ENCODE peak calls at places on chromosomes 4 and X, in eight cellular contexts. N, Y, I, O, A, D, C and B are unnamed samples.

GRCh38 chr4:143016171-143016570 is 168.5 kb upstream of the USP38 start:
- DNase-seq in C (no peak), I (no peak), Y (no peak), N (no peak), D (no peak), A (no peak), O (no peak), B (no peak)

GRCh38 chr4:144355809-144356757 is 215.6 kb upstream of the GYPA start:
- DNase-seq in I (no peak), C (peak), N (peak), Y (no peak), O (peak), A (no peak), D (no peak), B (no peak)

GRCh38 chrX:23901065-23901464 is 6.7 kb downstream of the APOO start:
- DNase-seq in Y (no peak), O (peak), N (no peak), A (no peak), C (no peak), D (no peak), I (no peak), B (no peak)

GRCh38 chr4:95761441-95761840 is 78.5 kb upstream of the PDHA2 start:
- DNase-seq in N (no peak), I (no peak), D (no peak), A (no peak), Y (no peak), O (peak), C (no peak), B (no peak)

GRCh38 chrX:151985955-151986354 is 11.5 kb upstream of the GABRE start:
- DNase-seq in Y (peak), O (no peak), N (no peak), C (no peak), A (no peak), I (peak), D (no peak), B (no peak)

GRCh38 chr4:121706595-121707021 is 9.8 kb upstream of the ANXA5 start:
- DNase-seq in I (no peak), D (no peak), O (no peak), C (no peak), N (no peak), Y (no peak), A (no peak), B (no peak)

GRCh38 chr4:132572210-132572609 is 576.9 kb upstream of the PCDH10 start:
- DNase-seq in D (no peak), C (peak), Y (no peak), N (peak), O (no peak), A (no peak), I (no peak), B (no peak)

GRCh38 chrX:19517965-19518364 is 2.7 kb upstream of the MAP3K15 start:
- DNase-seq in A (no peak), D (no peak), C (no peak), N (no peak), I (no peak), O (no peak), Y (no peak), B (no peak)

GRCh38 chrX:103063191-103063845 is 653 bp downstream of the BEX1 start:
- DNase-seq in D (no peak), C (peak), Y (no peak), O (no peak), A (peak), I (no peak), N (peak), B (no peak)

GRCh38 chr4:40122941-40123340 is 66.3 kb downstream of the N4BP2 start:
- DNase-seq in O (no peak), D (no peak), Y (no peak), N (no peak), I (no peak), C (no peak), A (no peak), B (no peak)

GRCh38 chr4:10529891-10530786 is 72.9 kb upstream of the ZNF518B start:
- DNase-seq in Y (no peak), O (no peak), N (no peak), I (no peak), C (no peak), A (no peak), D (no peak), B (no peak)

GRCh38 chrX:154409222-154409871 is at the start of gene DNASE1L1:
- DNase-seq in O (no peak), N (peak), D (peak), C (peak), A (no peak), I (peak), Y (peak), B (peak)

GRCh38 chrX:47623540-47624027 is 3.9 kb upstream of the SYN1 start:
- DNase-seq in Y (peak), C (peak), D (peak), A (peak), I (peak), N (peak), O (no peak), B (no peak)

GRCh38 chrX:47620303-47620685 is 637 bp upstream of the SYN1 start:
- DNase-seq in A (no peak), C (no peak), O (no peak), D (no peak), Y (no peak), N (no peak), I (no peak), B (no peak)

GRCh38 chrX:47621851-47622250 is 2.2 kb upstream of the SYN1 start:
- DNase-seq in O (no peak), I (no peak), N (no peak), C (no peak), Y (no peak), D (no peak), A (no peak), B (peak)

GRCh38 chrX:47618923-47619485 is 653 bp downstream of the SYN1 start:
- DNase-seq in I (no peak), N (no peak), Y (no peak), C (no peak), D (no peak), A (no peak), O (no peak), B (no peak)

DNA sequence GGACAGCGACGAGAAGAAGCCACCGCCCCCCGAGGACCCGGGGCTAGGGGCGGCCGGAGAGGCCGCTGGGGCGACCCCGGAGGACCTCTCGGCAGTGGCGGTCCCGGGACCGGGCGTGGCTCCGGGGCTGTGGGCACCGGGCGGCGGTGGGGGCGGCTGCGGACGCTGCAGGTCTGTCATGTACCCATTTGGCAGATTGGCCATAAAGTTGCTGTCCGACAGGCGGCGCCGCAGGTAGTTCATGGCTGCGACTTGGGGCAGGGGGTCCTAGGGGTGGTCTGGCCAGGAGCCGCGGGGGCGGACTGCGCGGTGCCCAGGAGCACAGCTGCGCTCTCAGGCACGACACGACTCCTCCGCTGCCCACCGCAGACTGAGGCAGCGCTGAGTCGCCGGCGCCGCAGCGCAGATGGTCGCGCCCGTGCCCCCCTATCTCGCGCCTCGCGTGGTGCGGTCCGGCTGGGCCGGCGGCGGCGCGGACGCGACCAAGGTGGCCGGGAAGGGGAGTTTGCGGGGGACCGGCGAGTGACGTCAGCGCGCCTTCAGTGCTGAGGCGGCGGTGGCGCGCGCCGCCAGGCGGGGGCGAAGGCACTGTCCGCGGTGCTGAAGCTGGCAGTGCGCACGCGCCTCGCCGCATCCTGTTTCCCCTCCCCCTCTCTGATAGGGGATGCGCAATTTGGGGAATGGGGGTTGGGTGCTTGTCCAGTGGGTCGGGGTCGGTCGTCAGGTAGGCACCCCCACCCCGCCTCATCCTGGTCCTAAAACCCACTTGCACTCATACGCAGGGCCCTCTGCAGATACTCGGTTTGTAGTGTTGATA is at the start of gene SYN1:
- DNase-seq in C (peak), I (peak), N (peak), Y (peak), O (peak), A (peak), D (peak), B (no peak)
- TF ChIP-seq CTCF in C (peak), I (peak), N (no peak), Y (peak), O (no peak), A (peak), D (no peak), B (no peak)

GRCh38 chr4:6999172-7000086 is 43.7 kb upstream of the TADA2B start:
- DNase-seq in C (no peak), A (peak), D (no peak), Y (no peak), O (peak), N (no peak), I (no peak), B (no peak)
- H3K27ac ChIP-seq in C (no peak), A (peak), D (no peak), Y (no peak), O (peak), N (no peak), I (no peak), B (no peak)

GRCh38 chr4:130026185-130026584 is 930.2 kb downstream of the C4orf33 start:
- DNase-seq in N (peak), I (no peak), Y (no peak), C (peak), D (no peak), O (no peak), A (no peak), B (no peak)

GRCh38 chr4:130025701-130026100 is 929.7 kb downstream of the C4orf33 start:
- DNase-seq in I (no peak), A (no peak), Y (no peak), N (no peak), D (no peak), C (no peak), O (no peak), B (no peak)

GRCh38 chr4:130031858-130032257 is 935.9 kb downstream of the C4orf33 start:
- DNase-seq in N (no peak), C (no peak), Y (no peak), D (no peak), A (no peak), I (no peak), O (no peak), B (no peak)

GRCh38 chr4:130029442-130029841 is 933.5 kb downstream of the C4orf33 start:
- DNase-seq in Y (no peak), O (no peak), C (peak), N (no peak), I (no peak), A (no peak), D (no peak), B (no peak)

DNA sequence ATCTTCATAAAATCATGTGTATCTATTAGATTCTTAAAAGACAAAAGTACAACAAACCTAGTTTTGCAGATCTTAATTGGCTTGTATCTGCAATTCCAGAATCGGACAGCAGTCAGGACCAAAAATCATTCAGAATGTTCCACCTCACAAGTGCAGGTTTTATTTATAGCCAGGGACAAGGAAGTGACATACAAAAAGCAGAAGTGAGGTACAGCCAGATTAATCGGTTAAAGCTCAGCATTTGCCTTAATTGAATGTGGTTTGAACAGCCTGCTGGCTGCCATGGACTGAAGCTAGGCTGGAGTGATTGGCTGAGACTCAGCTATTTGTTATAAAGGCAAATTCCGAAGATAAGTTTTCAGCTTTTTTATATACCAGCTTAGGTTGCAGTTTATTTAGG is 932.6 kb downstream of the C4orf33 start:
- DNase-seq in A (no peak), N (peak), O (no peak), Y (no peak), C (peak), I (no peak), D (no peak), B (no peak)
- H3K4me3 ChIP-seq in A (no peak), N (no peak), O (no peak), Y (no peak), C (no peak), I (no peak), D (no peak), B (no peak)

GRCh38 chr4:74320559-74321118 is 12.4 kb downstream of the EPGN start:
- DNase-seq in Y (no peak), I (no peak), O (peak), A (no peak), N (peak), C (peak), D (no peak), B (no peak)
- TF ChIP-seq CTCF in Y (no peak), I (peak), O (peak), A (peak), N (peak), C (peak), D (peak), B (no peak)

GRCh38 chr4:55637272-55637820 is 1.2 kb upstream of the NMU start:
- DNase-seq in C (peak), A (no peak), Y (no peak), N (no peak), D (no peak), I (no peak), O (no peak), B (no peak)

GRCh38 chr4:55634417-55635128 is 1.5 kb downstream of the NMU start:
- DNase-seq in O (no peak), A (no peak), D (no peak), N (no peak), Y (no peak), I (no peak), C (no peak), B (no peak)

GRCh38 chr4:55636622-55636999 is 513 bp upstream of the NMU start:
- DNase-seq in Y (no peak), I (no peak), C (peak), N (no peak), O (no peak), A (no peak), D (no peak), B (no peak)

GRCh38 chr4:55635282-55635681 is 816 bp downstream of the NMU start:
- DNase-seq in A (no peak), C (peak), N (peak), I (no peak), Y (no peak), O (no peak), D (no peak), B (no peak)

DNA sequence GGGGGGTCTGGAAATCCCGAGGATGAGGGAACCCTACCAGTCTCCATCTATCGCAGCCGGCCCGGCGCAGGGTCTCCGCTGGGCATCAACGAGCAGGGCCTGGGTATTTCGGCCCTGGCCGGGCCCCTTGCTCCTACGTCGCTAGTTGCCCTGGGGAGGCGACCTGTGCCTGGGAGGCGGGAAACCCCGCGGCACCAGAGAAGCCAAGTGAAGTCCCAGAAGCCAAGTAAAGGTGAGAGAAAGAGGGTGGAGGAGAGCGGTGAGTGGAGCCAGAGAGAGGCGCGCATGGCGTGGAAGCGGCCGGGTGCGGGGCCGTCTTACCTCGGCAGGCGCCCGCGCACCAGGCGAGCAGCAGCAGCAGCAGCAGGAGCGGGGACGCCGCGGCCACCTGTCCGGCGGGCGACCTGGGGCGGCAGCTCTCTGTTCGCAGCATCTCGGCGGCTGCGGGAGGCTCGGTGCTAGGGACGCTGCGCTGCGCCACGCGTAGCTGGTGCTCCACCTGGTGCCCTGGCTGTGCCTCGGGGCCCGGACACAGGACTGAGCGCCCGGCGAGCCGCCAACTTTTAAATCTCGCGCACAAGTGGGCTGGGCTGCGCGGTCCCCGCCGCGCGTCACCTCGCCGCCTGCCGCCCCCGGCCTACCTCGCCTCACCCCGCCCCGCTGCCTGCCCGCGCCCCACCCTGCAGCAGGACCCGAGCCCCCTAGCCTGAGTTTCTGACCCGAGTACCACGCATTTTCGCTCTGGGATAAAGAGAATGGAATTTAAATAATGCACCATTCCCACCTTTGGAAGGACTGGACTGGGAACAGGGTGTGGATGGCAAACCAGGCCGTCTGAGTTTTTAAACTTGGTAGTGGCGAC is at the start of gene NMU:
- DNase-seq in C (peak), I (peak), Y (peak), D (peak), N (peak), O (peak), A (no peak), B (no peak)
- H3K27ac ChIP-seq in C (no peak), I (no peak), Y (no peak), D (no peak), N (no peak), O (peak), A (no peak), B (no peak)

DNA sequence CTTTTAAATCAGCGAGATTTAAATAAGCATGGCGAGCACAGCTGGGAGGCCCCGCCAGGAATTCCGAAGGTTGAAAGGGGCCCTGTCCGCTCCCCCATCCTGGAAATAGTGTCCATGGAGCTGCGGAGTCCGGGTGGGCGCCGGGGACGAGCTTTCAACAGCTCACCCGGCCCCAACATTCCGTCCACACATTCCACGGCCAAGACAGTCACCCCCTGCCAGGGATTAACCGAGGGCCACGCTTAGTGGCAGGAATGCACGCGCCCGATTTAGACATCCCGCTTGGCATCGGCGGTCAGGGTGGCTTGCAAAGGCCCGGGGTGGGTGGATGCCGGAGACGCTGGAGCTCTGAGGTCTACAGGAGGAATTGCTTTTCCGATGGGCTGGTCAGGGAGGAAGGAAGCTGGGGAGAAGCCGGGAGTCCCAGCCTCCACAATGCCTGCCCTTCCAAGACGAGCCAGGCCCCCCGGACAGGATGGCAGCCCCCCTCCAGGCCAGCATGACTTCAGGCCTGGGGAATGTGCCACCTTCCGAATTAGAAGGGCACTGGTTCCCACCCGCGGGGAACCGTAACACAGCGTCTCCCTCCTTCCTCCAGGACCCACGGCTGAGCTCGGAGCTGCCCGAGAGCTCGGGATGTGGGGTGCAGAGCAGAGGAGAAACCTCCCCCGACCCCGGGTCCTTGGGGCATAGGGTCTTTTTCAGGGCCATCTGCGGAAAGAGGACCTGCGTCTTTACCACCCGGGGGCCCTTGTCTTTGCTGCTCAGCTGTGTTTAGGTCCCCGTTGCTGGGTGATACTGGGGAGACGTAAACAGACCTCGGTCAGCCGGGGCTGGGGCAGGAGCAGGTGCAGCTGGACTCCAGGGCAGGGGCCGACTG is 26.9 kb upstream of the PPP2R3B start:
- DNase-seq in C (peak), D (peak), N (peak), O (no peak), A (no peak), I (peak), Y (peak), B (no peak)
- H3K4me3 ChIP-seq in C (peak), D (peak), N (no peak), O (no peak), A (no peak), I (peak), Y (peak), B (peak)

DNA sequence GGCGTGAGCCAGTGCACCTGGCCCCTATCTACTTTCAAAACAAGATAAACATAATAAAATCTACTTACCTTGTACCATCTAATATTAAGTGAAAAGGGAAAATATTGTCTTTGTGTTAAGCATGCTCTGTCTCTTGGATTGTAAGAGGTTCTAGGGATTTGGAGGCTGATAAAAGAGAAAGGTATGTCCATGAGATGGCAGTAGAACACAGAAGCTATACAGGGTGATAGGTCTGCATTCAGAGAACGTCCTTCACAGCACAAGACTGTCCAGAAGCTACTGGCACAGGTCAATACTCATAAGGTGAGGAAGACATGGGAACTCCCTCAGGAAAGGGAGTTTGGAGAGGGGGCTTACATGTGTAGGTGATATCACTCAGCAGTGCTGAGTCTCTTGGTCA is 135.5 kb downstream of the TMEM47 start:
- DNase-seq in C (peak), D (no peak), I (no peak), O (no peak), Y (no peak), A (no peak), N (no peak), B (no peak)
- TF ChIP-seq CTCF in C (peak), D (no peak), I (no peak), O (no peak), Y (no peak), A (no peak), N (no peak), B (no peak)